ENCODE peak calls at places on chromosomes 3 and 15, in ten cellular contexts. One of them, this sample, is unnamed.

GRCh38 chr15:66302489-66302888 is 9.1 kb downstream of the DIS3L start:
- DNase-seq in K562: no peak
- DNase-seq in tibial nerve: no peak
- DNase-seq in NCI-H524: no peak
- DNase-seq in NCI-H446: no peak
- DNase-seq in activated T-helper 2 cell treated with anti-CD3 and anti-CD28 coated beads, Interferon-gamma antibody, Interleukin-2, Interleukin-4, amounts not matched to agents 10 μg/mL and 5 μg/mL and 100 μg/mL, durations not matched to agents 14 hours and 24 hours and 36 hours: no peak
- DNase-seq in foreskin fibroblast: no peak
- DNase-seq in HCEC 1CT: no peak
- DNase-seq in activated CD4-positive, alpha-beta T cell treated with anti-CD3 and anti-CD28 coated beads, Interleukin-2, amount 10 ng/mL, durations not matched to agents 7 days and 5 days: no peak
- DNase-seq in OCI-LY7: no peak
- DNase-seq in this sample: no peak

GRCh38 chr3:177335728-177336127 is 138.4 kb upstream of the TBL1XR1 start:
- DNase-seq in NCI-H446: no peak
- DNase-seq in tibial nerve: no peak
- DNase-seq in activated T-helper 2 cell treated with anti-CD3 and anti-CD28 coated beads, Interferon-gamma antibody, Interleukin-2, Interleukin-4, amounts not matched to agents 10 μg/mL and 5 μg/mL and 100 μg/mL, durations not matched to agents 14 hours and 24 hours and 36 hours: no peak
- DNase-seq in foreskin fibroblast: peak
- DNase-seq in OCI-LY7: no peak
- DNase-seq in NCI-H524: no peak
- DNase-seq in K562: no peak
- DNase-seq in HCEC 1CT: peak
- DNase-seq in activated CD4-positive, alpha-beta T cell treated with anti-CD3 and anti-CD28 coated beads, Interleukin-2, amount 10 ng/mL, durations not matched to agents 7 days and 5 days: no peak
- DNase-seq in this sample: no peak

GRCh38 chr3:58623961-58624360 is 42.6 kb downstream of the FAM3D start:
- DNase-seq in tibial nerve: no peak
- DNase-seq in NCI-H446: no peak
- DNase-seq in activated CD4-positive, alpha-beta T cell treated with anti-CD3 and anti-CD28 coated beads, Interleukin-2, amount 10 ng/mL, durations not matched to agents 7 days and 5 days: no peak
- DNase-seq in OCI-LY7: no peak
- DNase-seq in HCEC 1CT: peak
- DNase-seq in NCI-H524: no peak
- DNase-seq in foreskin fibroblast: peak
- DNase-seq in K562: no peak
- DNase-seq in activated T-helper 2 cell treated with anti-CD3 and anti-CD28 coated beads, Interferon-gamma antibody, Interleukin-2, Interleukin-4, amounts not matched to agents 10 μg/mL and 5 μg/mL and 100 μg/mL, durations not matched to agents 14 hours and 24 hours and 36 hours: no peak
- DNase-seq in this sample: no peak

GRCh38 chr3:53464424-53464823 is 30.0 kb upstream of the CACNA1D start:
- DNase-seq in foreskin fibroblast: peak
- DNase-seq in tibial nerve: no peak
- DNase-seq in K562: no peak
- DNase-seq in OCI-LY7: no peak
- DNase-seq in NCI-H524: no peak
- DNase-seq in activated CD4-positive, alpha-beta T cell treated with anti-CD3 and anti-CD28 coated beads, Interleukin-2, amount 10 ng/mL, durations not matched to agents 7 days and 5 days: no peak
- DNase-seq in activated T-helper 2 cell treated with anti-CD3 and anti-CD28 coated beads, Interferon-gamma antibody, Interleukin-2, Interleukin-4, amounts not matched to agents 10 μg/mL and 5 μg/mL and 100 μg/mL, durations not matched to agents 14 hours and 24 hours and 36 hours: no peak
- DNase-seq in NCI-H446: no peak
- DNase-seq in HCEC 1CT: no peak
- DNase-seq in this sample: no peak

GRCh38 chr3:15332405-15333098 is at the start of gene SH3BP5:
- DNase-seq in HCEC 1CT: peak
- DNase-seq in foreskin fibroblast: peak
- DNase-seq in NCI-H446: peak
- DNase-seq in OCI-LY7: peak
- DNase-seq in NCI-H524: peak
- DNase-seq in activated CD4-positive, alpha-beta T cell treated with anti-CD3 and anti-CD28 coated beads, Interleukin-2, amount 10 ng/mL, durations not matched to agents 7 days and 5 days: peak
- DNase-seq in activated T-helper 2 cell treated with anti-CD3 and anti-CD28 coated beads, Interferon-gamma antibody, Interleukin-2, Interleukin-4, amounts not matched to agents 10 μg/mL and 5 μg/mL and 100 μg/mL, durations not matched to agents 14 hours and 24 hours and 36 hours: peak
- DNase-seq in tibial nerve: peak
- DNase-seq in K562: peak
- DNase-seq in this sample: no peak

GRCh38 chr3:119608591-119608990 is 10.9 kb downstream of the PLA1A start:
- DNase-seq in OCI-LY7: no peak
- DNase-seq in NCI-H446: no peak
- DNase-seq in foreskin fibroblast: no peak
- DNase-seq in K562: no peak
- DNase-seq in tibial nerve: no peak
- DNase-seq in NCI-H524: no peak
- DNase-seq in activated T-helper 2 cell treated with anti-CD3 and anti-CD28 coated beads, Interferon-gamma antibody, Interleukin-2, Interleukin-4, amounts not matched to agents 10 μg/mL and 5 μg/mL and 100 μg/mL, durations not matched to agents 14 hours and 24 hours and 36 hours: no peak
- DNase-seq in activated CD4-positive, alpha-beta T cell treated with anti-CD3 and anti-CD28 coated beads, Interleukin-2, amount 10 ng/mL, durations not matched to agents 7 days and 5 days: no peak
- DNase-seq in HCEC 1CT: no peak
- DNase-seq in this sample: no peak

GRCh38 chr3:139906441-139906840 is 28.5 kb upstream of the CLSTN2 start:
- DNase-seq in tibial nerve: no peak
- DNase-seq in activated CD4-positive, alpha-beta T cell treated with anti-CD3 and anti-CD28 coated beads, Interleukin-2, amount 10 ng/mL, durations not matched to agents 7 days and 5 days: no peak
- DNase-seq in NCI-H524: no peak
- DNase-seq in HCEC 1CT: peak
- DNase-seq in foreskin fibroblast: peak
- DNase-seq in activated T-helper 2 cell treated with anti-CD3 and anti-CD28 coated beads, Interferon-gamma antibody, Interleukin-2, Interleukin-4, amounts not matched to agents 10 μg/mL and 5 μg/mL and 100 μg/mL, durations not matched to agents 14 hours and 24 hours and 36 hours: no peak
- DNase-seq in NCI-H446: peak
- DNase-seq in K562: no peak
- DNase-seq in OCI-LY7: no peak
- DNase-seq in this sample: no peak

GRCh38 chr3:133576169-133576568 is 2.7 kb downstream of the CDV3 start:
- DNase-seq in tibial nerve: no peak
- DNase-seq in K562: no peak
- DNase-seq in HCEC 1CT: peak
- DNase-seq in OCI-LY7: no peak
- DNase-seq in foreskin fibroblast: no peak
- DNase-seq in NCI-H446: no peak
- DNase-seq in activated T-helper 2 cell treated with anti-CD3 and anti-CD28 coated beads, Interferon-gamma antibody, Interleukin-2, Interleukin-4, amounts not matched to agents 10 μg/mL and 5 μg/mL and 100 μg/mL, durations not matched to agents 14 hours and 24 hours and 36 hours: no peak
- DNase-seq in NCI-H524: no peak
- DNase-seq in activated CD4-positive, alpha-beta T cell treated with anti-CD3 and anti-CD28 coated beads, Interleukin-2, amount 10 ng/mL, durations not matched to agents 7 days and 5 days: no peak
- DNase-seq in this sample: no peak

GRCh38 chr3:63576826-63577225 is 75.6 kb upstream of the SNTN start:
- DNase-seq in HCEC 1CT: no peak
- DNase-seq in K562: no peak
- DNase-seq in activated CD4-positive, alpha-beta T cell treated with anti-CD3 and anti-CD28 coated beads, Interleukin-2, amount 10 ng/mL, durations not matched to agents 7 days and 5 days: no peak
- DNase-seq in tibial nerve: no peak
- DNase-seq in NCI-H524: peak
- DNase-seq in NCI-H446: no peak
- DNase-seq in activated T-helper 2 cell treated with anti-CD3 and anti-CD28 coated beads, Interferon-gamma antibody, Interleukin-2, Interleukin-4, amounts not matched to agents 10 μg/mL and 5 μg/mL and 100 μg/mL, durations not matched to agents 14 hours and 24 hours and 36 hours: no peak
- DNase-seq in foreskin fibroblast: no peak
- DNase-seq in OCI-LY7: no peak
- DNase-seq in this sample: no peak

GRCh38 chr3:189688296-189688695 is 57.1 kb downstream of the TP63 start:
- DNase-seq in HCEC 1CT: peak
- DNase-seq in tibial nerve: no peak
- DNase-seq in activated CD4-positive, alpha-beta T cell treated with anti-CD3 and anti-CD28 coated beads, Interleukin-2, amount 10 ng/mL, durations not matched to agents 7 days and 5 days: no peak
- DNase-seq in K562: no peak
- DNase-seq in foreskin fibroblast: no peak
- DNase-seq in OCI-LY7: no peak
- DNase-seq in NCI-H524: peak
- DNase-seq in activated T-helper 2 cell treated with anti-CD3 and anti-CD28 coated beads, Interferon-gamma antibody, Interleukin-2, Interleukin-4, amounts not matched to agents 10 μg/mL and 5 μg/mL and 100 μg/mL, durations not matched to agents 14 hours and 24 hours and 36 hours: no peak
- DNase-seq in NCI-H446: no peak
- DNase-seq in this sample: no peak

This sample was measured in Jurkat, Clone E6-1.